ENCODE peak calls at places on chromosomes 2 and 18, in six cellular contexts. H is A549, M is body of pancreas, B is GM12891, Q is breast epithelium, G is IMR-90. J is an unnamed sample.

GRCh38 chr2:141554810-141555209 is 576.0 kb downstream of the LRP1B start:
- DNase-seq in H (peak; percentile 64), Q (no peak), M (no peak), B (no peak), G (peak; percentile 55), J (no peak)

GRCh38 chr2:242056785-242057184 is 187.3 kb downstream of the RTP5 start:
- DNase-seq in M (no peak), Q (no peak), B (no peak), G (no peak), H (no peak), J (no peak)

GRCh38 chr2:24287171-24287570 is 73.2 kb downstream of the ITSN2 start:
- DNase-seq in G (no peak), M (no peak), H (no peak), B (no peak), Q (no peak), J (no peak)

GRCh38 chr2:94870392-94871225 is 621 bp upstream of the TEKT4 start:
- DNase-seq in M (peak; percentile 33), B (peak; percentile 56), H (peak; percentile 30), G (no peak), Q (no peak), J (no peak)

GRCh38 chr18:12008181-12008767 is 27.0 kb downstream of the IMPA2 start:
- DNase-seq in M (peak; percentile 82), G (no peak), B (no peak), Q (no peak), H (no peak), J (no peak)

GRCh38 chr2:212906620-212907019 is 244.8 kb downstream of the IKZF2 start:
- DNase-seq in Q (no peak), B (no peak), H (no peak), G (no peak), M (no peak), J (no peak)

GRCh38 chr2:105790467-105791118 is 45.9 kb downstream of the NCK2 start:
- DNase-seq in B (no peak), M (no peak), H (no peak), Q (no peak), G (no peak), J (no peak)

GRCh38 chr2:88671786-88672427 is 19.6 kb upstream of the RPIA start:
- DNase-seq in B (no peak), M (peak; percentile 10), G (peak; percentile 70), H (peak; percentile 64), Q (no peak), J (peak; percentile 42)

GRCh38 chr18:48929951-48930713 is 20.6 kb downstream of the SMAD7 start:
- DNase-seq in H (peak; percentile 92), M (peak; percentile 85), G (peak; percentile 81), Q (no peak), B (no peak), J (no peak)

GRCh38 chr18:23380817-23381216 is 72.3 kb upstream of the RIOK3 start:
- DNase-seq in M (no peak), B (no peak), G (peak; percentile 94), H (no peak), Q (no peak), J (no peak)

GRCh38 chr18:23384778-23385736 is 68.0 kb upstream of the RIOK3 start:
- DNase-seq in Q (no peak), H (no peak), G (no peak), M (no peak), B (no peak), J (no peak)

GRCh38 chr18:23377669-23378469 is 75.2 kb upstream of the RIOK3 start:
- DNase-seq in M (no peak), H (peak; percentile 51), G (peak; percentile 92), B (no peak), Q (no peak), J (peak; percentile 29)

GRCh38 chr18:23378470-23378764 is 74.7 kb upstream of the RIOK3 start:
- DNase-seq in Q (no peak), G (peak; percentile 45), M (no peak), H (no peak), B (no peak), J (no peak)

GRCh38 chr18:23380001-23380550 is 73.0 kb upstream of the RIOK3 start:
- DNase-seq in B (no peak), G (peak; percentile 83), M (no peak), H (peak; percentile 73), Q (no peak), J (peak; percentile 40)
- TF ChIP-seq POLR2A in B (no peak), G (no peak), M (no peak), H (no peak), Q (no peak), J (no peak)

DNA sequence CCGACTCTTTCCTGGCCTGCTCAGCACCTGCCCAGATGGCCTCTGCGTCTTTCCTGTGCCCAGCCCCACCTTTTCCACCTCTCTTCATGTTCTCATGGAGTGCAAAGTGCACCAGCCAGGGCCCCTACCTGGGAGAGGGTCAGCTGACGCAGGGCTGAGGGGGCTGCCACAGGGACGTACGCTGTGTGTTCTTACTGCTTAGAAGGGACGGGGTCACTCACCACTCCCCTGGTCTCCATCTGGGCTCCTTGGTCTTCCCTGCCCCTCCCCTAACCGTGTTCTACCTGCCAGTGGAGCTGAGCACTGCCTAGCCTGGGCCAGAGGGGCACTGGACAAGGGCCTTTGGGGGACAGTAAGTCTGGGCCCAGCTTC is 8.6 kb downstream of the ERFE start:
- DNase-seq in B (no peak), Q (no peak), G (no peak), M (no peak), H (no peak), J (no peak)
- TF ChIP-seq POLR2A in B (no peak), Q (no peak), G (no peak), M (no peak), H (no peak), J (no peak)

GRCh38 chr2:11344342-11344955 is at the start of gene ROCK2:
- DNase-seq in H (peak; percentile 91), Q (peak; percentile 82), B (peak; percentile 72), M (peak; percentile 89), G (peak; percentile 79), J (peak; percentile 63)
- TF ChIP-seq POLR2A in H (peak; percentile 43), Q (no peak), B (no peak), M (peak; percentile 77), G (peak; percentile 60), J (peak; percentile 61)

DNA sequence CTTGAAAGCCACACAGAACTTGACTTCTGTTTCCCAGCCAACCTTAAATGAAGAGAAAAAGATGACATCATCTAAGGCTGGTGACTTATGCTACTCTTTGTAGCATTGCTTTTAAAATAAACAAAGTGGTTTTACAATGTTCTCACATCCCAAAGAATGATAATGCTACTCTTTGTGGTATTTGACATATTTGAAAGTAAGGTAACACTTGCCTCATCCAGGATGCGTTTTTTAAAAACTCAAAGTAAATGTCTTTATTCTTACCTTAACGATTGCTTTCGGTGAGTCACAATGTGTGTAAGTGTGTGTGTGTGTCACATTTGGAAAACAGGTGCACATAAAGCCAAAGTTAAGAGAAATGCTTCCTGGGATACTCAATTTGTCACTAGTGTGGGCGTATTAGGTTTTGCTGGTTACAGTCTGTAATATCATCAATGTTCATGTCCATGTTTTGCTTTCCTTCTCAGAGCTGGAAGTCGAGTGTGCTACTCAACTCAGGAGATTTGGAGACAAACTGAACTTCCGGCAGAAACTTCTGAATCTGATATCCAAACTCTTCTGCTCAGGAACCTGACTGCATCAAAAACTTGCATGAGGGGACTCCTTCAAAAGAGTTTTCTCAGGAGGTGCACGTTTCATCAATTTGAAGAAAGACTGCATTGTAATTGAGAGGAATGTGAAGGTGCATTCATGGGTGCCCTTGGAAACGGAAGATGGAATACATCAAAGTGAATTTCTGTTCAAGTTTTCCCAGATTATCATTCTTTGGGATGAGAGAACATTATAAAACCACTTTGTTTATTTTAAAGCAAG is 2.6 kb downstream of the PMAIP1 start:
- DNase-seq in G (peak; percentile 95), B (no peak), Q (no peak), M (no peak), H (no peak), J (no peak)
- TF ChIP-seq POLR2A in G (no peak), B (peak; percentile 32), Q (no peak), M (no peak), H (no peak), J (no peak)

GRCh38 chr2:10433264-10433947 is 14.7 kb downstream of the ODC1 start:
- DNase-seq in G (no peak), M (no peak), B (no peak), H (no peak), Q (no peak), J (no peak)

GRCh38 chr2:10431797-10432196 is 16.3 kb downstream of the ODC1 start:
- DNase-seq in B (no peak), H (no peak), G (no peak), Q (no peak), M (no peak), J (no peak)

GRCh38 chr2:10433948-10434884 is 13.9 kb downstream of the ODC1 start:
- DNase-seq in B (no peak), M (no peak), Q (no peak), G (no peak), H (no peak), J (no peak)

GRCh38 chr2:10430886-10431622 is 17.1 kb downstream of the ODC1 start:
- DNase-seq in M (no peak), G (no peak), Q (no peak), B (no peak), H (no peak), J (no peak)

DNA sequence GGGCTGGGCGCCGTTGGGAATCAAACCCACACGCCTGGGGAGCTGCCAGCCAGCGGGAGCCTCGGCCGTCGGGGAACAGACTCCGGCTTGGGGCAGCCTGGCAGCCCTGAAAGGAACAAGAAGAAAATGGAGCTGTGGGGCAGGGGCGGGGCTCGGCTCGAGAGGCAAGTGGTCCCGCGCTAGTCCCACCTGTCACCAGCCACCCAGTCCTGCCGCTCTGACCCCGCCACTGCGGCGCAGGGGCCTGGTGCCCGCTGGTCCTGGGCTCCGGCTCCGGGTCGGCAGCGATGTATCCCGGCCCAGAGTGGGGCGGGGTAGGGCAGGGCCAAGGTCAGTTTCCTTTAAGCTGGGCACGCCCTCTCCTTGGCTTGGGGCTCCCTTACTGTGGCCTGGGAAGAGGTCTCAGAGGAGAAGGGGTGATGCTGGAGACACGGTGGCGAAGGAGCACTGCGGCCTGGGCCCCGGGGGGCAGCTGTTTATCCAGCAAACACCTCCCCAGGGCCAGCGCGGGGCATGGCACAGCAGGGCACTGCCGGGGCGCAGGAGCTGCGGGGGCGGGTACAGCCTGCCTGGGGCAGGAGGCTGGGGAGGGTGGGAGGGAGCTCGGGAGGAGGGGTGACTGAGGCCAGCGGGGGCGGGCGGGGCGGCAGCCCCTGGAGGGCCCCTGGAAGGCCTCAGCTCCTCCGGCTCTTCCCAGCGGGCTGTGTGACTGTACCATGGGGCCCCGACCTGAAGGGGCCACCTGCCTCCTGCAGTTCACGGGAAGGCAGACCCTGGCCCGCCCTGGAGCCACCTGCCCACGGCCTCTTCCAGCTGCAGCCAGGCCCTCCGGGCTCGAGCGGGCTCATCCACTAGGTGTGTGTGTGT is 15.6 kb downstream of the ODC1 start:
- DNase-seq in G (no peak), H (no peak), M (peak; percentile 32), Q (no peak), B (no peak), J (peak; percentile 59)
- TF ChIP-seq POLR2A in G (no peak), H (no peak), M (no peak), Q (no peak), B (no peak), J (peak; percentile 49)

J was measured in H54.